ENCODE peak calls at places on chromosomes 2 and 18, in eight cellular contexts. U, D, A, L, J, R, I and E are unnamed samples.
A peak's percentile ranks its signal among the peaks of the same experiment; 100 is the strongest.

GRCh38 chr2:9291331-9291730 is 84.7 kb downstream of the ASAP2 start:
- DNase-seq in U (no peak), D (no peak), A (no peak), L (no peak), J (no peak), R (no peak), I (no peak), E (no peak)

GRCh38 chr2:234292205-234292954 is 204.5 kb downstream of the ARL4C start:
- DNase-seq in U (no peak), D (no peak), A (no peak), L (peak; percentile 77), J (no peak), R (no peak), I (peak; percentile 54), E (no peak)

GRCh38 chr18:51091270-51091669 is 61.3 kb downstream of the SMAD4 start:
- DNase-seq in U (no peak), D (no peak), A (no peak), L (no peak), J (no peak), R (no peak), I (no peak), E (no peak)

GRCh38 chr2:88133875-88134274 is 6.0 kb upstream of the FABP1 start:
- DNase-seq in U (no peak), D (no peak), A (no peak), L (no peak), J (no peak), R (no peak), I (no peak), E (no peak)

GRCh38 chr2:43154685-43155084 is 71.7 kb downstream of the ZFP36L2 start:
- DNase-seq in U (peak; percentile 26), D (no peak), A (no peak), L (no peak), J (no peak), R (no peak), I (no peak), E (peak; percentile 30)

GRCh38 chr2:237885171-237885930 is 25.9 kb downstream of the RAMP1 start:
- DNase-seq in U (no peak), D (no peak), A (no peak), L (no peak), J (no peak), R (no peak), I (no peak), E (no peak)

GRCh38 chr2:109422758-109423500 is 190.8 kb downstream of the SEPTIN10 start:
- DNase-seq in U (peak; percentile 79), D (no peak), A (no peak), L (no peak), J (no peak), R (no peak), I (no peak), E (no peak)

GRCh38 chr2:152602750-152603149 is 114.5 kb downstream of the PRPF40A start:
- DNase-seq in U (no peak), D (no peak), A (no peak), L (no peak), J (no peak), R (no peak), I (no peak), E (no peak)

GRCh38 chr18:7601249-7601620 is 34.1 kb downstream of the PTPRM start:
- DNase-seq in U (no peak), D (no peak), A (no peak), L (no peak), J (no peak), R (no peak), I (no peak), E (no peak)

GRCh38 chr2:183059561-183059960 is 19.0 kb upstream of the DUSP19 start:
- DNase-seq in U (no peak), D (no peak), A (no peak), L (no peak), J (peak; percentile 72), R (peak; percentile 59), I (no peak), E (peak; percentile 90)

GRCh38 chr2:102387763-102388546 is 32.4 kb downstream of the IL18R1 start:
- DNase-seq in U (no peak), D (no peak), A (no peak), L (no peak), J (no peak), R (no peak), I (no peak), E (no peak)